ENCODE peak calls at places on chromosomes 1 and 21, in five cellular contexts. K is activated naive CD8-positive, alpha-beta T cell treated with anti-CD3 and anti-CD28 coated beads for 36 hours; U is RWPE1; H is astrocyte of the spinal cord; Y is stimulated activated CD4-positive, alpha-beta T cell treated with anti-CD3 and anti-CD28 coated beads, TNF-alpha, amount 100 ng/mL, for 48 hours. S is an unnamed sample.

GRCh38 chr1:14958249-14959215 is 195.0 kb upstream of the TMEM51 start:
- DNase-seq in Y (no peak), H (no peak), U (no peak), K (no peak), S (no peak)

GRCh38 chr1:215719569-215719968 is 152.5 kb downstream of the KCTD3 start:
- DNase-seq in K (no peak), Y (no peak), U (peak; percentile 5), H (no peak), S (no peak)

GRCh38 chr1:201171063-201172036 is 17.1 kb upstream of the TMEM9 start:
- DNase-seq in H (peak; percentile 43), Y (peak; percentile 50), U (no peak), K (peak; percentile 71), S (peak; percentile 32)

GRCh38 chr1:235703516-235703915 is 53.9 kb upstream of the GNG4 start:
- DNase-seq in K (no peak), H (peak; percentile 54), U (peak; percentile 15), Y (no peak), S (no peak)

GRCh38 chr1:178651742-178652141 is 73.3 kb upstream of the RALGPS2 start:
- DNase-seq in U (no peak), Y (no peak), K (no peak), H (peak; percentile 15), S (no peak)

GRCh38 chr21:41712730-41713129 is 54.1 kb downstream of the RIPK4 start:
- DNase-seq in Y (no peak), K (no peak), U (no peak), H (no peak), S (no peak)

GRCh38 chr1:156840880-156841279 is 18.0 kb downstream of the INSRR start:
- DNase-seq in H (no peak), Y (no peak), K (no peak), U (no peak), S (no peak)

GRCh38 chr1:85258536-85259117 is 835 bp downstream of the C1orf52 start:
- DNase-seq in H (peak; percentile 6), Y (no peak), K (no peak), U (no peak), S (no peak)

GRCh38 chr1:27109103-27109822 is 45.7 kb downstream of the SLC9A1 start:
- DNase-seq in K (peak; percentile 31), Y (no peak), U (no peak), H (no peak), S (no peak)

GRCh38 chr1:219151467-219151866 is 22.2 kb upstream of the LYPLAL1 start:
- DNase-seq in K (no peak), Y (no peak), U (no peak), H (no peak), S (no peak)

GRCh38 chr21:22758478-22758877 is 1760.3 kb downstream of the NCAM2 start:
- DNase-seq in Y (no peak), H (peak; percentile 0), K (no peak), U (no peak), S (no peak)

GRCh38 chr1:231407049-231407448 is 15.0 kb downstream of the EGLN1 start:
- DNase-seq in Y (no peak), H (no peak), U (no peak), K (no peak), S (no peak)

GRCh38 chr1:24996983-24997893 is 67.2 kb upstream of the RUNX3 start:
- DNase-seq in H (no peak), U (no peak), K (peak; percentile 88), Y (no peak), S (no peak)

GRCh38 chr1:31954607-31955283 is 16.6 kb upstream of the PTP4A2 start:
- DNase-seq in H (peak; percentile 96), K (no peak), U (peak; percentile 71), Y (no peak), S (no peak)

GRCh38 chr1:111227875-111228747 is 598 bp downstream of the CHI3L2 start:
- DNase-seq in K (no peak), Y (no peak), U (peak; percentile 58), H (peak; percentile 94), S (no peak)

GRCh38 chr1:192801451-192801850 is 7.4 kb upstream of the RGS2 start:
- DNase-seq in U (no peak), K (no peak), H (no peak), Y (no peak), S (no peak)

GRCh38 chr1:22747021-22747734 is 36.5 kb downstream of the EPHB2 start:
- DNase-seq in U (peak; percentile 37), Y (no peak), K (no peak), H (peak; percentile 93), S (no peak)

GRCh38 chr1:12229835-12230548 is at the start of gene VPS13D:
- DNase-seq in K (peak; percentile 91), U (peak; percentile 85), Y (peak; percentile 87), H (peak; percentile 66), S (peak; percentile 92)

GRCh38 chr1:44602675-44603610 is 71.3 kb downstream of the TMEM53 start:
- DNase-seq in Y (no peak), K (no peak), H (no peak), U (no peak), S (no peak)